ENCODE peak calls at places on chromosomes 12 and 14, in seven cellular contexts. U, J, B, O, C, F and H are unnamed samples.

GRCh38 chr14:92698393-92698792 is 50.0 kb downstream of the LGMN start:
- DNase-seq in B (no peak), C (no peak), O (no peak), U (no peak), F (no peak), J (no peak), H (no peak)

GRCh38 chr12:22722081-22722480 is 97.1 kb downstream of the ETNK1 start:
- DNase-seq in C (no peak), B (no peak), J (no peak), O (no peak), F (no peak), U (no peak), H (no peak)

GRCh38 chr14:59107819-59108218 is 80.6 kb upstream of the DAAM1 start:
- DNase-seq in F (no peak), B (no peak), J (no peak), C (no peak), U (no peak), O (peak; percentile 42), H (no peak)

GRCh38 chr14:104130974-104131651 is 7.3 kb upstream of the KIF26A start:
- DNase-seq in J (peak; percentile 56), U (peak; percentile 35), B (no peak), F (no peak), O (peak; percentile 62), C (no peak), H (peak; percentile 77)

GRCh38 chr12:107057071-107057834 is 36.1 kb downstream of the CRY1 start:
- DNase-seq in C (no peak), U (peak; percentile 45), B (no peak), J (peak; percentile 29), O (no peak), F (no peak), H (no peak)

GRCh38 chr14:103537175-103537990 is 8.4 kb downstream of the TRMT61A start:
- DNase-seq in F (no peak), O (no peak), B (no peak), U (no peak), C (no peak), J (no peak), H (no peak)

GRCh38 chr12:43277630-43278267 is 274.3 kb downstream of the ADAMTS20 start:
- DNase-seq in F (no peak), O (no peak), C (no peak), J (peak; percentile 90), B (no peak), U (peak; percentile 86), H (no peak)

GRCh38 chr12:130710001-130710732 is 5.9 kb downstream of the RIMBP2 start:
- DNase-seq in C (no peak), J (no peak), U (no peak), B (no peak), O (no peak), F (no peak), H (no peak)

GRCh38 chr12:67981236-67982164 is 7.7 kb upstream of the IFNG-AS1 start:
- DNase-seq in C (peak; percentile 57), J (peak; percentile 81), O (no peak), B (no peak), U (peak; percentile 93), F (no peak), H (no peak)

GRCh38 chr12:96908170-96908675 is 1.2 kb downstream of the NEDD1 start:
- DNase-seq in U (no peak), B (no peak), F (no peak), J (peak; percentile 32), C (no peak), O (no peak), H (no peak)

GRCh38 chr14:38481939-38482678 is 226.2 kb upstream of the CLEC14A start:
- DNase-seq in F (no peak), C (peak; percentile 8), U (peak; percentile 74), O (no peak), J (peak; percentile 8), B (no peak), H (no peak)

GRCh38 chr12:105705765-105706164 is 375.3 kb downstream of the C12orf75 start:
- DNase-seq in F (no peak), J (peak; percentile 69), B (no peak), O (peak; percentile 59), C (peak; percentile 59), U (peak; percentile 71), H (peak; percentile 52)

GRCh38 chr12:19388131-19388549 is 51.2 kb upstream of the AEBP2 start:
- DNase-seq in O (no peak), J (no peak), U (peak; percentile 42), B (no peak), F (no peak), C (no peak), H (no peak)

GRCh38 chr14:95431199-95432145 is 85.0 kb downstream of the SYNE3 start:
- DNase-seq in C (no peak), J (peak; percentile 40), B (no peak), U (peak; percentile 56), O (no peak), F (no peak), H (peak; percentile 63)

GRCh38 chr12:95626854-95627253 is 75.6 kb upstream of the USP44 start:
- DNase-seq in F (no peak), B (no peak), O (no peak), C (no peak), U (no peak), J (no peak), H (no peak)

GRCh38 chr12:11805043-11805442 is 155.6 kb downstream of the ETV6 start:
- DNase-seq in U (peak; percentile 21), B (no peak), C (no peak), J (no peak), F (no peak), O (no peak), H (no peak)

GRCh38 chr12:45599196-45599595 is 130.3 kb upstream of the ARID2 start:
- DNase-seq in F (no peak), J (peak; percentile 62), O (no peak), U (no peak), B (no peak), C (no peak), H (no peak)

GRCh38 chr14:100816286-100816949 is 9.5 kb upstream of the MEG3 start:
- DNase-seq in O (no peak), B (no peak), U (no peak), C (no peak), F (no peak), J (no peak), H (no peak)

GRCh38 chr12:124588689-124589318 is 21.4 kb upstream of the NCOR2 start:
- DNase-seq in C (no peak), O (no peak), B (no peak), F (no peak), U (peak; percentile 82), J (peak; percentile 83), H (no peak)

GRCh38 chr14:75259510-75259855 is 19.1 kb upstream of the FOS start:
- DNase-seq in F (no peak), O (no peak), B (no peak), U (peak; percentile 75), J (no peak), C (peak; percentile 59), H (no peak)

GRCh38 chr12:38386238-38386985 is 69.8 kb downstream of the ALG10B start:
- DNase-seq in B (no peak), J (peak; percentile 78), O (no peak), F (no peak), C (no peak), U (no peak), H (no peak)

GRCh38 chr14:106877527-106877926 is 1351.1 kb downstream of the TMEM121 start:
- DNase-seq in F (no peak), B (no peak), O (no peak), J (no peak), C (no peak), U (no peak), H (no peak)

GRCh38 chr12:65501093-65501621 is 222.7 kb downstream of the MSRB3 start:
- DNase-seq in O (no peak), J (no peak), F (no peak), C (peak; percentile 49), B (no peak), U (no peak), H (no peak)

GRCh38 chr14:23485311-23485710 is 15.8 kb downstream of the NGDN start:
- DNase-seq in O (no peak), U (no peak), F (no peak), B (no peak), C (no peak), J (no peak), H (no peak)

GRCh38 chr12:124994435-124994975 is 1.1 kb downstream of the BRI3BP start:
- DNase-seq in C (no peak), J (peak; percentile 21), F (no peak), O (no peak), U (peak; percentile 9), B (no peak), H (no peak)